ENCODE peak calls at places on chromosomes 4 and X, in four cellular contexts. Y is stimulated activated CD8-positive, alpha-beta memory T cell treated with anti-CD3 and anti-CD28 coated beads, Interleukin-4, amount 100 ng/mL, for 24 hours; K is activated T-cell treated with anti-CD3 and anti-CD28 coated beads for 1 hour; X is CD4-positive, CD25-positive, alpha-beta regulatory T cell. E is an unnamed sample.

GRCh38 chr4:1508161-1509160 is 102.2 kb upstream of the NKX1-1 start:
- DNase-seq in Y (no peak), K (no peak), X (no peak), E (no peak)

GRCh38 chr4:145732895-145733880 is 53.2 kb downstream of the C4orf51 start:
- DNase-seq in Y (peak), K (peak), X (peak), E (peak)

GRCh38 chr4:181959121-181959520 is 284.1 kb upstream of the TENM3 start:
- DNase-seq in Y (no peak), K (no peak), X (no peak), E (no peak)

GRCh38 chr4:110046588-110047049 is 133.9 kb downstream of the EGF start:
- DNase-seq in Y (no peak), K (no peak), X (no peak), E (no peak)

GRCh38 chr4:150229538-150229937 is 151.3 kb downstream of the DCLK2 start:
- DNase-seq in Y (no peak), K (no peak), X (no peak), E (no peak)

GRCh38 chr4:87120411-87121162 is 99.8 kb downstream of the KLHL8 start:
- DNase-seq in Y (no peak), K (no peak), X (no peak), E (no peak)

GRCh38 chr4:149029056-149029651 is 586.9 kb upstream of the NR3C2 start:
- DNase-seq in Y (no peak), K (no peak), X (no peak), E (no peak)

GRCh38 chr4:7808752-7809151 is 130.9 kb downstream of the AFAP1 start:
- DNase-seq in Y (no peak), K (no peak), X (no peak), E (no peak)

GRCh38 chr4:142416121-142416520 is 430.0 kb downstream of the INPP4B start:
- DNase-seq in Y (no peak), K (no peak), X (no peak), E (no peak)

GRCh38 chrX:133533249-133533648 is 118.0 kb upstream of the GPC4 start:
- DNase-seq in Y (no peak), K (no peak), X (no peak), E (no peak)

GRCh38 chr4:122758033-122758432 is 25.5 kb downstream of the BBS12 start:
- DNase-seq in Y (no peak), K (no peak), X (no peak), E (peak)

GRCh38 chr4:155491336-155492131 is 114.8 kb upstream of the MAP9 start:
- DNase-seq in Y (no peak), K (no peak), X (no peak), E (no peak)

GRCh38 chr4:38366451-38366850 is 297.5 kb upstream of the KLF3 start:
- DNase-seq in Y (no peak), K (no peak), X (no peak), E (no peak)

GRCh38 chr4:102564399-102564921 is 63.3 kb downstream of the NFKB1 start:
- DNase-seq in Y (peak), K (no peak), X (no peak), E (no peak)

GRCh38 chr4:5882947-5883346 is 9.9 kb downstream of the CRMP1 start:
- DNase-seq in Y (no peak), K (no peak), X (no peak), E (no peak)

GRCh38 chrX:153828723-153829548 is 1.4 kb downstream of the PDZD4 start:
- DNase-seq in Y (no peak), K (no peak), X (no peak), E (peak)